ENCODE peak calls at places on chromosomes 6 and 20, in seven cellular contexts. Z is stomach, T is thoracic aorta, O is ovary, N is heart right ventricle, K is Panc1, V is pancreas. P is an unnamed sample.
A peak's percentile ranks its signal among the peaks of the same experiment; 100 is the strongest.

GRCh38 chr20:46572181-46572580 is 21.7 kb upstream of the OCSTAMP start:
- DNase-seq in Z (peak; percentile 70), T (no peak), O (peak; percentile 43), N (peak; percentile 66), K (no peak), V (no peak), P (no peak)

GRCh38 chr20:30812739-30813411 is 444.6 kb upstream of the DEFB115 start:
- DNase-seq in Z (no peak), T (no peak), O (peak; percentile 21), N (no peak), K (no peak), V (no peak), P (no peak)

GRCh38 chr6:127298475-127298874 is 31.8 kb downstream of the RNF146 start:
- DNase-seq in Z (no peak), T (no peak), O (no peak), N (no peak), K (no peak), V (no peak), P (no peak)

GRCh38 chr20:58891076-58891685 is 38.7 kb downstream of the GNAS start:
- DNase-seq in Z (peak; percentile 83), T (no peak), O (peak; percentile 87), N (peak; percentile 85), K (no peak), V (peak; percentile 84), P (no peak)

GRCh38 chr20:1935696-1936366 is 40.6 kb downstream of the SIRPA start:
- DNase-seq in Z (no peak), T (no peak), O (peak; percentile 43), N (peak; percentile 77), K (no peak), V (no peak), P (no peak)

GRCh38 chr20:5001174-5002076 is at the start of gene SLC23A2:
- DNase-seq in Z (peak; percentile 61), T (no peak), O (peak; percentile 61), N (peak; percentile 48), K (no peak), V (peak; percentile 31), P (peak; percentile 64)

GRCh38 chr6:72418495-72418894 is 203.4 kb upstream of the KCNQ5 start:
- DNase-seq in Z (no peak), T (no peak), O (no peak), N (no peak), K (no peak), V (no peak), P (no peak)

GRCh38 chr20:56247954-56248782 is at the start of gene MC3R:
- DNase-seq in Z (peak; percentile 66), T (no peak), O (peak; percentile 35), N (peak; percentile 22), K (peak; percentile 30), V (peak; percentile 32), P (no peak)

GRCh38 chr6:160391419-160392116 is 43.4 kb downstream of the SLC22A3 start:
- DNase-seq in Z (no peak), T (no peak), O (no peak), N (no peak), K (no peak), V (no peak), P (no peak)

GRCh38 chr6:6741264-6741663 is 152.7 kb downstream of the LY86 start:
- DNase-seq in Z (no peak), T (no peak), O (no peak), N (no peak), K (no peak), V (no peak), P (no peak)

GRCh38 chr6:155311076-155311475 is 3.2 kb downstream of the TFB1M start:
- DNase-seq in Z (peak; percentile 60), T (no peak), O (no peak), N (no peak), K (no peak), V (no peak), P (no peak)

GRCh38 chr20:49614338-49615050 is 46.6 kb upstream of the PTGIS start:
- DNase-seq in Z (no peak), T (no peak), O (no peak), N (no peak), K (no peak), V (no peak), P (no peak)

GRCh38 chr6:49430187-49430586 is 32.9 kb downstream of the MMUT start:
- DNase-seq in Z (no peak), T (no peak), O (no peak), N (no peak), K (no peak), V (no peak), P (no peak)

GRCh38 chr20:8127553-8128255 is 4.4 kb upstream of the PLCB1 start:
- DNase-seq in Z (no peak), T (no peak), O (no peak), N (no peak), K (no peak), V (no peak), P (no peak)

GRCh38 chr6:142398353-142398752 is 96.5 kb downstream of the ADGRG6 start:
- DNase-seq in Z (no peak), T (no peak), O (no peak), N (no peak), K (no peak), V (no peak), P (no peak)

GRCh38 chr6:67881706-67882065 is 753.4 kb upstream of the ADGRB3 start:
- DNase-seq in Z (no peak), T (no peak), O (no peak), N (no peak), K (no peak), V (no peak), P (no peak)

GRCh38 chr6:2244261-2245102 is 923 bp downstream of the GMDS start:
- DNase-seq in Z (peak; percentile 41), T (no peak), O (no peak), N (no peak), K (no peak), V (no peak), P (no peak)

GRCh38 chr6:35214869-35215664 is 1.3 kb downstream of the SCUBE3 start:
- DNase-seq in Z (no peak), T (no peak), O (no peak), N (no peak), K (no peak), V (no peak), P (no peak)

GRCh38 chr6:105592329-105592728 is 189.4 kb upstream of the PREP start:
- DNase-seq in Z (no peak), T (no peak), O (no peak), N (no peak), K (no peak), V (no peak), P (no peak)

GRCh38 chr6:145315982-145316600 is 419.2 kb downstream of the EPM2A start:
- DNase-seq in Z (no peak), T (no peak), O (no peak), N (no peak), K (no peak), V (no peak), P (no peak)

GRCh38 chr20:15546624-15547023 is 1026.6 kb downstream of the KIF16B start:
- DNase-seq in Z (no peak), T (no peak), O (no peak), N (no peak), K (no peak), V (no peak), P (no peak)

GRCh38 chr6:139690007-139690406 is 315.6 kb upstream of the CITED2 start:
- DNase-seq in Z (no peak), T (no peak), O (no peak), N (no peak), K (no peak), V (no peak), P (no peak)

GRCh38 chr6:151004415-151005024 is 139.0 kb downstream of the MTHFD1L start:
- DNase-seq in Z (no peak), T (no peak), O (no peak), N (no peak), K (peak; percentile 87), V (no peak), P (no peak)

GRCh38 chr6:167100241-167100674 is 22.6 kb upstream of the CCR6 start:
- DNase-seq in Z (no peak), T (no peak), O (no peak), N (no peak), K (no peak), V (no peak), P (no peak)

GRCh38 chr6:167104388-167104787 is 18.5 kb upstream of the CCR6 start:
- DNase-seq in Z (no peak), T (no peak), O (no peak), N (no peak), K (no peak), V (no peak), P (no peak)

GRCh38 chr6:167102318-167102717 is 20.6 kb upstream of the CCR6 start:
- DNase-seq in Z (no peak), T (no peak), O (no peak), N (no peak), K (no peak), V (no peak), P (no peak)

GRCh38 chr6:167105060-167105459 is 17.8 kb upstream of the CCR6 start:
- DNase-seq in Z (no peak), T (no peak), O (no peak), N (no peak), K (no peak), V (no peak), P (no peak)

GRCh38 chr6:167103041-167103816 is 19.7 kb upstream of the CCR6 start:
- DNase-seq in Z (no peak), T (no peak), O (no peak), N (no peak), K (no peak), V (no peak), P (no peak)
- H3K4me1 ChIP-seq in Z (no peaks in the 10 kb centered on the region), T (no peaks in the 10 kb centered on the region), O (peaks cover 9% of the 10 kb centered on the region), N (no peaks in the 10 kb centered on the region), K (no peaks in the 10 kb centered on the region), V (no peaks in the 10 kb centered on the region), P (no peaks in the 10 kb centered on the region)

GRCh38 chr20:40442181-40442963 is 246.7 kb downstream of the MAFB start:
- DNase-seq in Z (no peak), T (no peak), O (no peak), N (no peak), K (no peak), V (no peak), P (no peak)
- TF ChIP-seq CTCF in Z (no peak), T (peak; percentile 32), O (no peak), N (no peak), K (no peak), V (no peak), P (peak; percentile 4)

GRCh38 chr6:81625216-81625615 is 127.3 kb downstream of the TENT5A start:
- DNase-seq in Z (no peak), T (no peak), O (no peak), N (no peak), K (no peak), V (no peak), P (no peak)
- H3K36me3 ChIP-seq in Z (no peaks in the 10 kb centered on the region), T (no peaks in the 10 kb centered on the region), O (no peaks in the 10 kb centered on the region), N (no peaks in the 10 kb centered on the region), K (no peaks in the 10 kb centered on the region), V (no peaks in the 10 kb centered on the region), P (no peaks in the 10 kb centered on the region)

DNA sequence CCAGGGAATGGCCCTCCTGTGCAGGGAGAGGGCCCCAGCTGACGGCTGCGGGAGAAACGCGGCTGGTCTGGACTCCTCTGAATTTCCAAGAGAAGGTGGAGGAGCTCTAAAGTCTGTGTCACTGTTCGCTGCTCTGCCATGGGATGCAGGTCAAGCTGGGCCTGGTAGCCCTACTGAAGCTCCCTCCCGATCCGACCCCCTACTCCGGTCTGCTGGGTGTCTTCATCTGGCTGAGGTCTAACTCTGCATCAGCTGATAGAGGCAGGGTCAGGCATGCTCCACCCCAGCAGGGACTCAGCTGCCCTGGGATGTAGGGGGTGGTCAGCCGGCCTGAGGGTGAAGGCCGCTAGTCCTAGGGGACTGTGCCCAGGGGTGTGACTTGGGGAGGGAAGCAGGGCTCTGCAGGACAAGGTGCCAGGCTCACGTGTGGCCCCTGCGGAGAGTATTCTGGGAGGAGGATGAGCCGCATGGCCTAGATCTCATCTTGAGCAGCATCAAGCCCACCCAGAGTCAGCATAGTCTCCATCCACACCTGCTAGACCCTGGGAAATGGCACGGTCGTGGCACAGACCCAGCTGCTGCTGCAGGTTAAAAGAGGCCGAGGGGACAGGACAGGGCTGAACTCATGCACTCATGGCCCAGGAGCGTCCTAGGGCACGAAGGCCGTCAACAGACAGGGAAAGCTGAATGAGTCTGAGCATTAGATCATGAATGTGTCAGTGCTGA is 1.4 kb downstream of the CST3 start:
- DNase-seq in Z (no peak), T (no peak), O (no peak), N (no peak), K (no peak), V (no peak), P (no peak)
- H3K4me1 ChIP-seq in Z (peaks cover 36% of the 10 kb centered on the region), T (peaks cover 19% of the 10 kb centered on the region), O (peaks cover 19% of the 10 kb centered on the region), N (peaks cover 27% of the 10 kb centered on the region), K (peaks cover 8% of the 10 kb centered on the region), V (peaks cover 6% of the 10 kb centered on the region), P (peaks cover 22% of the 10 kb centered on the region)

P was measured in ascending aorta.